ENCODE peak calls at places on chromosome 6, in seven cellular contexts. C is WTC11, I is fibroblast of lung, Y is AG09319, J is neural crest cell, W is foreskin fibroblast, T is astrocyte. X is an unnamed sample.

GRCh38 chr6:130713144-130713543 is 114.1 kb upstream of the SMLR1 start:
- DNase-seq in I (no peak), W (no peak), J (peak), Y (no peak), T (no peak), C (peak), X (no peak)

GRCh38 chr6:145749632-145750031 is 14.3 kb upstream of the EPM2A start:
- DNase-seq in J (no peak), Y (peak), I (peak), W (peak), T (peak), C (no peak), X (no peak)

GRCh38 chr6:139007428-139007827 is 19.4 kb upstream of the REPS1 start:
- DNase-seq in T (no peak), Y (no peak), J (no peak), W (no peak), C (no peak), I (no peak), X (no peak)

GRCh38 chr6:34358389-34358906 is 34.0 kb downstream of the NUDT3 start:
- DNase-seq in T (no peak), J (no peak), Y (no peak), C (no peak), W (peak), I (peak), X (peak)

GRCh38 chr6:47574789-47575188 is 97.2 kb downstream of the CD2AP start:
- DNase-seq in Y (no peak), J (no peak), C (no peak), W (no peak), I (no peak), T (no peak), X (no peak)

GRCh38 chr6:116663308-116663707 is 5.3 kb downstream of the ZUP1 start:
- DNase-seq in W (no peak), J (no peak), Y (no peak), I (no peak), C (no peak), T (no peak), X (no peak)

GRCh38 chr6:14009416-14009815 is 84.7 kb downstream of the RNF182 start:
- DNase-seq in I (no peak), W (no peak), C (no peak), J (no peak), Y (no peak), T (no peak), X (no peak)

GRCh38 chr6:68533339-68533795 is 101.7 kb upstream of the ADGRB3 start:
- DNase-seq in W (no peak), T (no peak), Y (no peak), C (peak), I (no peak), J (no peak), X (no peak)

GRCh38 chr6:5786321-5787053 is 220.2 kb downstream of the NRN1 start:
- DNase-seq in C (no peak), I (no peak), Y (no peak), W (no peak), T (peak), J (no peak), X (no peak)

GRCh38 chr6:37083243-37084138 is 78.0 kb downstream of the FGD2 start:
- DNase-seq in Y (peak), I (peak), J (no peak), T (peak), C (no peak), W (peak), X (peak)

GRCh38 chr6:40472354-40472753 is 114.8 kb downstream of the LRFN2 start:
- DNase-seq in I (no peak), T (no peak), Y (no peak), J (no peak), C (no peak), W (no peak), X (no peak)

GRCh38 chr6:95071464-95071863 is 505.9 kb upstream of the MANEA start:
- DNase-seq in Y (no peak), C (no peak), T (no peak), I (no peak), J (no peak), W (no peak), X (no peak)

GRCh38 chr6:40950986-40951730 is 87.9 kb downstream of the UNC5CL start:
- DNase-seq in W (no peak), C (no peak), I (no peak), Y (no peak), T (peak), J (no peak), X (no peak)

GRCh38 chr6:170102582-170103481 is 188.0 kb downstream of the DLL1 start:
- DNase-seq in I (no peak), J (no peak), Y (no peak), C (no peak), T (no peak), W (no peak), X (no peak)

GRCh38 chr6:140464720-140465119 is 1090.3 kb upstream of the CITED2 start:
- DNase-seq in C (no peak), W (no peak), J (no peak), I (no peak), Y (no peak), T (no peak), X (no peak)
- TF ChIP-seq CTCF in C (no peak), W (no peak), J (no peak), I (no peak), Y (no peak), T (no peak), X (no peak)

DNA sequence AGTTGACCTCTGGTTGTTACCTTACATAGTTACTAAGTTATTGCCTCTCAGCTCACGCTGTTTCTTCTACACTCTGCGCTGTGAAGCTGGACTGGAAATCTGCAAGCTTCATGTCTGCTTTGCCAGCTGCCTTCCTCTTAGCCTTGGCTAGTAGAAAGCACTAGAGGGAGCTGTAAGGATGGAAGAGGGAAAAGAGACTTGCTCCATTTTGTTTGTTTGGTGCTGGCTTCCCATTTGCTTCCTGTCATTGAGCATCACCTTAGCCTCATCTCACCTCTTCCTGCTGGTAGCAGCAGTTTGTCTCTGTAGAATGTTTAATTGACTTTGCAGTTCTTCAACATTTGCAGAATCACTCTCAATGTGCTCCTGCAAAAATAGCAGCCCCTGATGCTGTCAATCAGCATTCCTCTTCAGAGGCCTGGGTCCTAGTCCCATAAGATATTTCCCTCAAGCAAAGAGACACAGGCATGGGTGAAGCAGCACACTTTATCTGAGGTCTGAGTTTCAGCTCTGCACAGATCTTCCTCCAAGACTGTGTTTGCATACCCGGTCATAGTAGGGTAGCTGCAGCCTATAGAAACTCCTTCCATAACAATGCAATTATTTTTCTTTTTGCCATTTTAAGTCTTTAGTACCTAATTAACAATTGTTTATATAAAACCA is 302.2 kb upstream of the EPHA7 start:
- DNase-seq in J (no peak), T (peak), I (peak), Y (no peak), W (peak), C (peak), X (no peak)
- TF ChIP-seq CTCF in J (peak), T (peak), I (peak), Y (no peak), W (peak), C (peak), X (peak)

GRCh38 chr6:53938810-53939209 is 144.0 kb downstream of the LRRC1 start:
- DNase-seq in I (peak), C (no peak), Y (no peak), T (peak), J (no peak), W (no peak), X (no peak)

GRCh38 chr6:53937461-53937860 is 142.7 kb downstream of the LRRC1 start:
- DNase-seq in I (no peak), Y (no peak), C (no peak), T (no peak), W (no peak), J (no peak), X (no peak)

GRCh38 chr6:53944538-53944937 is 149.7 kb downstream of the LRRC1 start:
- DNase-seq in T (no peak), C (no peak), Y (no peak), J (no peak), W (no peak), I (no peak), X (no peak)

GRCh38 chr6:53943410-53943809 is 148.6 kb downstream of the LRRC1 start:
- DNase-seq in Y (no peak), W (no peak), J (no peak), I (peak), C (no peak), T (no peak), X (no peak)

GRCh38 chr6:53939830-53940229 is 145.0 kb downstream of the LRRC1 start:
- DNase-seq in W (no peak), I (no peak), Y (no peak), T (no peak), J (no peak), C (no peak), X (no peak)
- TF ChIP-seq CTCF in W (no peak), I (no peak), Y (no peak), T (no peak), J (no peak), C (no peak), X (no peak)

GRCh38 chr6:64522859-64523258 is 887.3 kb downstream of the PHF3 start:
- DNase-seq in T (no peak), J (no peak), C (no peak), W (no peak), I (no peak), Y (no peak), X (no peak)
- TF ChIP-seq CTCF in T (no peak), J (peak), C (no peak), W (no peak), I (no peak), Y (no peak), X (no peak)

GRCh38 chr6:132749111-132749510 is 8.6 kb downstream of the VNN2 start:
- DNase-seq in Y (no peak), J (no peak), W (no peak), I (peak), C (no peak), T (no peak), X (no peak)
- TF ChIP-seq CTCF in Y (no peak), J (no peak), W (no peak), I (no peak), C (no peak), T (no peak), X (no peak)

DNA sequence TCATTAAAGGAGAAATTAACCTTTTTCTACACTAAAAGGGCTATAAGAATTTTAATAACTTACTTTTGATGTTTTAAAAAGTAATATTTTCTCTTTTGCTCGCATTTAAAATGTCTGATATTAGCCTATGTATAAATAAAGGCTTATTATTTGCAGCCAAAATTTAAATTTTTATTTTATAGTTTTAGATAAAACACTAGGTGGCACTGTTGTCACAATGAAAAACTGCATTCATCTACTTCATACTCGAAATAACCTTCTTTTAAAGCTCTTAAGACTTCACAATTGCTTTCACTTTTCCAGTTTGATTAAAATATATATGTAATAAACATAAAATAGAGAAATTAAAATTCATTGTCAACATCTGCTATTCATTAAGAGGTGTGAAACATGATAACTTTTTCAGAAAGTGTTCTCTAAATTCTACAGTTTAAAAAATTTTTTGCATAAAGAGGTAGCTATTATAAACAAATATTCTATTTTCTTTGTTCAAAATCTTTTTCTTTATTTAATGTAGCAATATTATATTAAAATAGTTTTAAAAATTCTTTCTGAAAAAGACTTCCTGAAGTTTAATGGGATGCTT is 78.8 kb upstream of the DEFB112 start:
- DNase-seq in T (no peak), J (no peak), C (no peak), W (no peak), I (peak), Y (no peak), X (no peak)
- TF ChIP-seq CTCF in T (peak), J (peak), C (no peak), W (peak), I (peak), Y (peak), X (peak)